ENCODE peak calls at places on chromosomes 6 and 20, in nine cellular contexts. P, M, X, W, T, E, G, L and F are unnamed samples.
A peak's percentile ranks its signal among the peaks of the same experiment; 100 is the strongest.

GRCh38 chr20:53899351-53900167 is 170.8 kb downstream of the BCAS1 start:
- DNase-seq in P (peak; percentile 96), M (no peak), X (no peak), W (peak; percentile 75), T (peak; percentile 86), E (peak; percentile 25), G (peak; percentile 1), L (no peak), F (peak; percentile 100)

GRCh38 chr20:59032713-59033059 is 551 bp upstream of the ATP5F1E start:
- DNase-seq in P (peak; percentile 72), M (no peak), X (no peak), W (no peak), T (peak; percentile 88), E (peak; percentile 58), G (peak; percentile 92), L (no peak), F (peak; percentile 59)

GRCh38 chr6:36098920-36099647 is 31.2 kb upstream of the MAPK13 start:
- DNase-seq in P (no peak), M (no peak), X (no peak), W (no peak), T (no peak), E (no peak), G (no peak), L (no peak), F (no peak)

GRCh38 chr20:43451400-43451799 is 6.3 kb upstream of the SRSF6 start:
- DNase-seq in P (no peak), M (no peak), X (no peak), W (no peak), T (no peak), E (no peak), G (no peak), L (no peak), F (no peak)

GRCh38 chr6:170129691-170130171 is 161.1 kb downstream of the DLL1 start:
- DNase-seq in P (no peak), M (no peak), X (peak; percentile 72), W (no peak), T (no peak), E (peak; percentile 10), G (peak; percentile 98), L (peak; percentile 54), F (no peak)

GRCh38 chr6:81169166-81169565 is 583.3 kb downstream of the TENT5A start:
- DNase-seq in P (no peak), M (no peak), X (no peak), W (no peak), T (no peak), E (no peak), G (no peak), L (no peak), F (peak; percentile 57)

GRCh38 chr6:4344317-4344899 is 209.0 kb upstream of the ECI2 start:
- DNase-seq in P (peak; percentile 73), M (no peak), X (no peak), W (no peak), T (no peak), E (no peak), G (peak; percentile 83), L (no peak), F (peak; percentile 64)

GRCh38 chr6:131949909-131950766 is 1.0 kb downstream of the CCN2 start:
- DNase-seq in P (peak; percentile 90), M (peak; percentile 76), X (peak; percentile 52), W (no peak), T (peak; percentile 83), E (peak; percentile 54), G (peak; percentile 60), L (peak; percentile 66), F (peak; percentile 97)